ENCODE peak calls at places on chromosome 19, in ten cellular contexts. M is mammary epithelial cell, H is Peyer's patch, N is psoas muscle, I is left lung, X is HFF-Myc, P is AG04450, G is adrenal gland, T is right atrium auricular region, D is upper lobe of right lung. J is an unnamed sample.

GRCh38 chr19:3041302-3041701 is 12.2 kb upstream of the TLE2 start:
- DNase-seq in M (no peak), H (peak), N (no peak), I (no peak), X (no peak), P (no peak), G (no peak), T (no peak), D (no peak), J (no peak)

GRCh38 chr19:47075179-47075811 is 26.9 kb upstream of the TMEM160 start:
- DNase-seq in M (no peak), H (no peak), N (no peak), I (peak), X (no peak), P (no peak), G (no peak), T (no peak), D (no peak), J (no peak)

GRCh38 chr19:35718345-35719041 is 690 bp downstream of the KMT2B start:
- DNase-seq in M (peak), H (peak), N (peak), I (peak), X (no peak), P (no peak), G (no peak), T (no peak), D (peak), J (peak)

GRCh38 chr19:3463959-3464796 is 16.1 kb downstream of the SMIM24 start:
- DNase-seq in M (no peak), H (no peak), N (no peak), I (no peak), X (no peak), P (no peak), G (no peak), T (no peak), D (no peak), J (no peak)

GRCh38 chr19:39319098-39319891 is 1.4 kb downstream of the LRFN1 start:
- DNase-seq in M (no peak), H (no peak), N (no peak), I (no peak), X (no peak), P (no peak), G (no peak), T (no peak), D (no peak), J (no peak)

GRCh38 chr19:3982701-3983541 is 2.3 kb downstream of the EEF2 start:
- DNase-seq in M (peak), H (no peak), N (peak), I (no peak), X (no peak), P (no peak), G (peak), T (no peak), D (no peak), J (no peak)

GRCh38 chr19:55544776-55545439 is 435 bp downstream of the SBK3 start:
- DNase-seq in M (no peak), H (no peak), N (no peak), I (no peak), X (no peak), P (no peak), G (no peak), T (no peak), D (no peak), J (no peak)

GRCh38 chr19:10655457-10656312 is 1.5 kb downstream of the ILF3 start:
- DNase-seq in M (peak), H (no peak), N (no peak), I (no peak), X (no peak), P (no peak), G (peak), T (no peak), D (no peak), J (no peak)

GRCh38 chr19:2188708-2189385 is 25.1 kb downstream of the DOT1L start:
- DNase-seq in M (no peak), H (no peak), N (no peak), I (no peak), X (no peak), P (peak), G (no peak), T (no peak), D (no peak), J (no peak)

GRCh38 chr19:10553943-10554381 is 10.3 kb downstream of the ATG4D start:
- DNase-seq in M (peak), H (no peak), N (no peak), I (no peak), X (no peak), P (no peak), G (no peak), T (no peak), D (no peak), J (no peak)

GRCh38 chr19:42113641-42114348 is 18.5 kb downstream of the POU2F2 start:
- DNase-seq in M (peak), H (no peak), N (peak), I (no peak), X (peak), P (peak), G (no peak), T (no peak), D (no peak), J (no peak)

GRCh38 chr19:49559443-49559842 is 20.9 kb downstream of the NOSIP start:
- DNase-seq in M (no peak), H (no peak), N (no peak), I (no peak), X (no peak), P (no peak), G (no peak), T (no peak), D (no peak), J (no peak)

GRCh38 chr19:17347877-17348276 is 10.5 kb downstream of the GTPBP3 start:
- DNase-seq in M (no peak), H (no peak), N (no peak), I (no peak), X (no peak), P (no peak), G (no peak), T (no peak), D (no peak), J (no peak)

GRCh38 chr19:42048992-42049391 is 21.0 kb downstream of the GRIK5 start:
- DNase-seq in M (no peak), H (no peak), N (no peak), I (no peak), X (no peak), P (no peak), G (no peak), T (no peak), D (no peak), J (no peak)

GRCh38 chr19:29083863-29084262 is 129.1 kb downstream of the UQCRFS1 start:
- DNase-seq in M (no peak), H (no peak), N (no peak), I (no peak), X (no peak), P (no peak), G (no peak), T (no peak), D (no peak), J (no peak)

GRCh38 chr19:49770529-49770928 is 3.7 kb downstream of the AP2A1 start:
- DNase-seq in M (no peak), H (no peak), N (no peak), I (no peak), X (no peak), P (no peak), G (no peak), T (no peak), D (no peak), J (no peak)

GRCh38 chr19:29942404-29943261 is 594 bp downstream of the URI1 start:
- DNase-seq in M (peak), H (peak), N (peak), I (peak), X (no peak), P (no peak), G (peak), T (no peak), D (peak), J (peak)

GRCh38 chr19:45104658-45105384 is 11.8 kb downstream of the PPP1R37 start:
- DNase-seq in M (peak), H (no peak), N (no peak), I (no peak), X (no peak), P (no peak), G (no peak), T (no peak), D (no peak), J (no peak)

GRCh38 chr19:45103200-45103624 is 10.2 kb downstream of the PPP1R37 start:
- DNase-seq in M (no peak), H (no peak), N (no peak), I (no peak), X (no peak), P (no peak), G (no peak), T (no peak), D (no peak), J (no peak)

GRCh38 chr19:45102481-45102880 is 9.5 kb downstream of the PPP1R37 start:
- DNase-seq in M (no peak), H (no peak), N (no peak), I (no peak), X (no peak), P (no peak), G (no peak), T (no peak), D (no peak), J (no peak)

GRCh38 chr19:45101796-45102195 is 8.8 kb downstream of the PPP1R37 start:
- DNase-seq in M (no peak), H (no peak), N (no peak), I (no peak), X (no peak), P (no peak), G (peak), T (no peak), D (no peak), J (no peak)

DNA sequence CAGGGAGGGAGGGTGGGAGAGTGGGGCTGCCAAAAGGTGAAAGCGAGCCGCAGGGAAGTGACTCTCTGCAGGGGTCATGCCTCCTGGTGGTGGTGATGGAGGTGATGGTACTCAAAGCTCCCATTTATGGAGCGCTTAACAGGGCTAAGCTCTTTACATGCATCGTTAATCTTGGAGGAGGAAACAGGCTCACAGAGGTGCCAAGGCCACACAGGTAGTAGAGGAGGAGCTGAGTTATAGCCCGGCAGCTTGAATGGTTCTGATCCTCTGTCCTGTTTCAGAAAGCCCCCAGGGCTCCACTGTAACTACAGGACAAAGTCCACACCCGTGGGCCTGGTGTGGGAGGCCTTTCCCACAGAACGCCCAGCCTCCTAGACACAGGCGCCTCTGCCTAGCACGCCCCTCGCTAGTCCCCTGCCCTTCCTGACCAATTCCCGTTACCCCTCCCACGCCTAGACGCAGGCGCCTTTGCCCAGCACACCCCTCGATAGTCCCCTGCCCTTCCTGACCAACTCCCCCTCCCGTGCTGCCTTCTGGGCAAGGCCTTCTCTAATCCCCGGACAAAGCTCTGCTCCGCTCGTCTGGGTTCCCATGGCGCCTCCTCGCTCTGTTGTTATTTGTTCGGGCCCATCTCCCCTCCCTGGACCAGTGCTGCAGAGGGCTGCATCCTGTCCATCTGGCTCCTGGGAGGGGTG is 10.8 kb downstream of the PPP1R37 start:
- DNase-seq in M (no peak), H (no peak), N (no peak), I (no peak), X (no peak), P (no peak), G (no peak), T (no peak), D (no peak), J (no peak)
- TF ChIP-seq CTCF in M (peak), H (no peak), N (no peak), I (no peak), X (no peak), P (peak), G (no peak), T (no peak), D (no peak), J (no peak)

GRCh38 chr19:897442-898039 is 4.3 kb downstream of the RNU6-9 start:
- DNase-seq in M (no peak), H (no peak), N (peak), I (no peak), X (no peak), P (no peak), G (no peak), T (no peak), D (no peak), J (no peak)
- TF ChIP-seq CTCF in M (no peak), H (no peak), N (no peak), I (no peak), X (no peak), P (no peak), G (no peak), T (no peak), D (no peak), J (no peak)

DNA sequence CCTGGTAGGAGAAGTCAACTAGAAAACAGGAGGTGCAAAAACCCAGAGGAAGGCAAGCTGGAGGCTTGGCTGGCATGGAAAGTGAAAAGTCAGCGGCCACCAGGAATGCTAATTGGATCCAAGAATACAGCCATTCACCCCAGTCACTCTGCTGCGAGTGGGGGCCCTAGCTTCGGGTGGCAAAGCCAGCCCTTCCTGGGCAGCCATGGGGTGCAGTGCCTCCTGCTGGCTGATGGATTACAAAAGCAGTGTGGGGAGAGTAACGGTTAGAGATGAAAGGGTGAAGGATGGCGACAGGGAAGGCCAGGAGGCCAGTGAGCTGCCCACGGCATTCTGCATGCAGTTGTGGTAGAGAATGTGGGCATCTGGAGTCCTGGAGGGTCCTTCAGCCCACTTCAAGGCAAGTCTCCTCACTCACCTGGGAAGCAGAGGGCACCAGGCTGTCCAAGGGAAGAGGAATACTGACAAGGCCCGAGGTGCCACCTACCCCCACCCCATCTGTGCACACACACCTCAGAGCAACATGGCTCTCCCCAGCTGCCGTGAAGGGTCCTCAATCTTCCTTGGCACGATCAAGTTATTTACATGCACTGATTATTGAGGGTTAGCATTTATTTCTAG is 20.3 kb upstream of the EPHX3 start:
- DNase-seq in M (no peak), H (no peak), N (no peak), I (no peak), X (no peak), P (no peak), G (no peak), T (no peak), D (no peak), J (no peak)
- TF ChIP-seq CTCF in M (peak), H (peak), N (peak), I (no peak), X (peak), P (peak), G (no peak), T (peak), D (peak), J (peak)

GRCh38 chr19:482186-483041 is 13.9 kb upstream of the MADCAM1 start:
- DNase-seq in M (no peak), H (no peak), N (no peak), I (peak), X (no peak), P (no peak), G (peak), T (no peak), D (no peak), J (no peak)
- TF ChIP-seq CTCF in M (no peak), H (no peak), N (no peak), I (no peak), X (no peak), P (no peak), G (no peak), T (no peak), D (peak), J (no peak)

GRCh38 chr19:5651361-5651760 is 28.5 kb downstream of the SAFB start:
- DNase-seq in M (no peak), H (no peak), N (no peak), I (no peak), X (no peak), P (no peak), G (no peak), T (no peak), D (no peak), J (no peak)
- TF ChIP-seq CTCF in M (no peak), H (no peak), N (no peak), I (no peak), X (no peak), P (peak), G (no peak), T (no peak), D (no peak), J (no peak)

GRCh38 chr19:19315444-19315843 is 4.9 kb downstream of the SUGP1 start:
- DNase-seq in M (no peak), H (no peak), N (no peak), I (no peak), X (no peak), P (no peak), G (no peak), T (no peak), D (no peak), J (no peak)
- TF ChIP-seq CTCF in M (no peak), H (no peak), N (no peak), I (no peak), X (peak), P (no peak), G (no peak), T (no peak), D (no peak), J (no peak)

GRCh38 chr19:51294211-51294976 is 17.1 kb upstream of the IGLON5 start:
- DNase-seq in M (no peak), H (no peak), N (no peak), I (no peak), X (no peak), P (no peak), G (no peak), T (no peak), D (no peak), J (no peak)
- TF ChIP-seq CTCF in M (no peak), H (no peak), N (no peak), I (no peak), X (no peak), P (no peak), G (no peak), T (no peak), D (no peak), J (no peak)